ENCODE peak calls at places on chromosome 15, in eight cellular contexts. One of them, this sample, is unnamed.

GRCh38 chr15:98257290-98257689 is 296.8 kb downstream of the ARRDC4 start:
- DNase-seq in endothelial cell of umbilical vein: no peak
- DNase-seq in activated CD4-positive, CD25-positive, alpha-beta regulatory T cell treated with anti-CD3 and anti-CD28 coated beads, Interleukin-2, amount 50 U/mL, for 72 hours: no peak
- DNase-seq in activated naive CD4-positive, alpha-beta T cell treated with anti-CD3 and anti-CD28 coated beads for 36 hours: no peak
- DNase-seq in AG20443: no peak
- DNase-seq in ELR: no peak
- DNase-seq in BJ: no peak
- DNase-seq in NAMALWA: no peak
- DNase-seq in this sample: no peak

GRCh38 chr15:68484696-68485400 is 52.9 kb upstream of the ITGA11 start:
- DNase-seq in activated CD4-positive, CD25-positive, alpha-beta regulatory T cell treated with anti-CD3 and anti-CD28 coated beads, Interleukin-2, amount 50 U/mL, for 72 hours: no peak
- DNase-seq in ELR: peak; percentile 59
- DNase-seq in NAMALWA: no peak
- DNase-seq in endothelial cell of umbilical vein: no peak
- DNase-seq in BJ: peak; percentile 46
- DNase-seq in activated naive CD4-positive, alpha-beta T cell treated with anti-CD3 and anti-CD28 coated beads for 36 hours: no peak
- DNase-seq in AG20443: peak; percentile 86
- DNase-seq in this sample: no peak

GRCh38 chr15:58423205-58423604 is 8.6 kb upstream of the LIPC start:
- DNase-seq in endothelial cell of umbilical vein: no peak
- DNase-seq in AG20443: no peak
- DNase-seq in NAMALWA: no peak
- DNase-seq in activated CD4-positive, CD25-positive, alpha-beta regulatory T cell treated with anti-CD3 and anti-CD28 coated beads, Interleukin-2, amount 50 U/mL, for 72 hours: no peak
- DNase-seq in BJ: no peak
- DNase-seq in ELR: no peak
- DNase-seq in activated naive CD4-positive, alpha-beta T cell treated with anti-CD3 and anti-CD28 coated beads for 36 hours: no peak
- DNase-seq in this sample: no peak

GRCh38 chr15:52093539-52094502 is 18.8 kb downstream of the BCL2L10 start:
- DNase-seq in activated naive CD4-positive, alpha-beta T cell treated with anti-CD3 and anti-CD28 coated beads for 36 hours: no peak
- DNase-seq in AG20443: peak; percentile 73
- DNase-seq in activated CD4-positive, CD25-positive, alpha-beta regulatory T cell treated with anti-CD3 and anti-CD28 coated beads, Interleukin-2, amount 50 U/mL, for 72 hours: no peak
- DNase-seq in ELR: peak; percentile 96
- DNase-seq in NAMALWA: no peak
- DNase-seq in BJ: peak; percentile 91
- DNase-seq in endothelial cell of umbilical vein: peak; percentile 99
- DNase-seq in this sample: no peak

GRCh38 chr15:78222745-78223395 is 11.5 kb downstream of the ACSBG1 start:
- DNase-seq in activated naive CD4-positive, alpha-beta T cell treated with anti-CD3 and anti-CD28 coated beads for 36 hours: no peak
- DNase-seq in NAMALWA: no peak
- DNase-seq in BJ: no peak
- DNase-seq in AG20443: no peak
- DNase-seq in endothelial cell of umbilical vein: no peak
- DNase-seq in ELR: no peak
- DNase-seq in activated CD4-positive, CD25-positive, alpha-beta regulatory T cell treated with anti-CD3 and anti-CD28 coated beads, Interleukin-2, amount 50 U/mL, for 72 hours: no peak
- DNase-seq in this sample: no peak

GRCh38 chr15:76866008-76866407 is 39.1 kb downstream of the SCAPER start:
- DNase-seq in BJ: no peak
- DNase-seq in AG20443: no peak
- DNase-seq in activated naive CD4-positive, alpha-beta T cell treated with anti-CD3 and anti-CD28 coated beads for 36 hours: peak; percentile 10
- DNase-seq in activated CD4-positive, CD25-positive, alpha-beta regulatory T cell treated with anti-CD3 and anti-CD28 coated beads, Interleukin-2, amount 50 U/mL, for 72 hours: no peak
- DNase-seq in endothelial cell of umbilical vein: no peak
- DNase-seq in NAMALWA: no peak
- DNase-seq in ELR: no peak
- DNase-seq in this sample: no peak

GRCh38 chr15:100726070-100726420 is 123.7 kb downstream of the ASB7 start:
- DNase-seq in BJ: no peak
- DNase-seq in activated CD4-positive, CD25-positive, alpha-beta regulatory T cell treated with anti-CD3 and anti-CD28 coated beads, Interleukin-2, amount 50 U/mL, for 72 hours: no peak
- DNase-seq in activated naive CD4-positive, alpha-beta T cell treated with anti-CD3 and anti-CD28 coated beads for 36 hours: no peak
- DNase-seq in endothelial cell of umbilical vein: no peak
- DNase-seq in NAMALWA: no peak
- DNase-seq in ELR: no peak
- DNase-seq in AG20443: no peak
- DNase-seq in this sample: no peak

GRCh38 chr15:40859206-40859851 is 14.7 kb downstream of the RHOV start:
- DNase-seq in BJ: no peak
- DNase-seq in activated CD4-positive, CD25-positive, alpha-beta regulatory T cell treated with anti-CD3 and anti-CD28 coated beads, Interleukin-2, amount 50 U/mL, for 72 hours: peak; percentile 84
- DNase-seq in activated naive CD4-positive, alpha-beta T cell treated with anti-CD3 and anti-CD28 coated beads for 36 hours: peak; percentile 96
- DNase-seq in endothelial cell of umbilical vein: peak; percentile 73
- DNase-seq in AG20443: peak; percentile 86
- DNase-seq in NAMALWA: peak; percentile 87
- DNase-seq in ELR: peak; percentile 82
- DNase-seq in this sample: peak; percentile 15

GRCh38 chr15:88646088-88646405 is 7.2 kb downstream of the ISG20 start:
- DNase-seq in AG20443: no peak
- DNase-seq in activated CD4-positive, CD25-positive, alpha-beta regulatory T cell treated with anti-CD3 and anti-CD28 coated beads, Interleukin-2, amount 50 U/mL, for 72 hours: peak; percentile 17
- DNase-seq in NAMALWA: no peak
- DNase-seq in ELR: no peak
- DNase-seq in BJ: no peak
- DNase-seq in endothelial cell of umbilical vein: no peak
- DNase-seq in activated naive CD4-positive, alpha-beta T cell treated with anti-CD3 and anti-CD28 coated beads for 36 hours: peak; percentile 1
- DNase-seq in this sample: no peak

GRCh38 chr15:70093481-70094309 is 4.0 kb downstream of the TLE3 start:
- DNase-seq in ELR: no peak
- DNase-seq in activated naive CD4-positive, alpha-beta T cell treated with anti-CD3 and anti-CD28 coated beads for 36 hours: no peak
- DNase-seq in AG20443: no peak
- DNase-seq in BJ: no peak
- DNase-seq in activated CD4-positive, CD25-positive, alpha-beta regulatory T cell treated with anti-CD3 and anti-CD28 coated beads, Interleukin-2, amount 50 U/mL, for 72 hours: no peak
- DNase-seq in NAMALWA: no peak
- DNase-seq in endothelial cell of umbilical vein: peak; percentile 39
- DNase-seq in this sample: no peak